ENCODE peak calls at places on chromosomes 3 and 15, in six cellular contexts. One of them, this sample, is unnamed.

GRCh38 chr15:58864602-58865419 is 68.7 kb downstream of the SLTM start:
- DNase-seq in left ventricle myocardium superior: peak
- DNase-seq in hepatic stellate cell: peak
- DNase-seq in pons: no peak
- DNase-seq in HT1080: no peak
- DNase-seq in astrocyte of the spinal cord: no peak
- DNase-seq in this sample: no peak

GRCh38 chr3:127676456-127676855 is 3.7 kb downstream of the ABTB1 start:
- DNase-seq in hepatic stellate cell: no peak
- DNase-seq in left ventricle myocardium superior: no peak
- DNase-seq in astrocyte of the spinal cord: no peak
- DNase-seq in HT1080: no peak
- DNase-seq in pons: no peak
- DNase-seq in this sample: no peak

GRCh38 chr3:36483709-36484108 is 103.4 kb downstream of the STAC start:
- DNase-seq in HT1080: no peak
- DNase-seq in hepatic stellate cell: no peak
- DNase-seq in astrocyte of the spinal cord: no peak
- DNase-seq in pons: no peak
- DNase-seq in left ventricle myocardium superior: no peak
- DNase-seq in this sample: no peak

GRCh38 chr15:36363335-36363734 is 216.1 kb upstream of the CDIN1 start:
- DNase-seq in hepatic stellate cell: no peak
- DNase-seq in pons: peak
- DNase-seq in left ventricle myocardium superior: no peak
- DNase-seq in HT1080: no peak
- DNase-seq in astrocyte of the spinal cord: peak
- DNase-seq in this sample: no peak

GRCh38 chr3:194871864-194872668 is 186.4 kb downstream of the FAM43A start:
- DNase-seq in HT1080: peak
- DNase-seq in left ventricle myocardium superior: no peak
- DNase-seq in hepatic stellate cell: peak
- DNase-seq in pons: peak
- DNase-seq in astrocyte of the spinal cord: peak
- DNase-seq in this sample: no peak

GRCh38 chr3:138187296-138188012 is at the start of gene ARMC8:
- DNase-seq in astrocyte of the spinal cord: peak
- DNase-seq in hepatic stellate cell: peak
- DNase-seq in left ventricle myocardium superior: peak
- DNase-seq in HT1080: no peak
- DNase-seq in pons: peak
- DNase-seq in this sample: no peak

GRCh38 chr3:192597511-192597910 is 129.8 kb downstream of the FGF12 start:
- DNase-seq in astrocyte of the spinal cord: no peak
- DNase-seq in pons: no peak
- DNase-seq in HT1080: no peak
- DNase-seq in left ventricle myocardium superior: no peak
- DNase-seq in hepatic stellate cell: no peak
- DNase-seq in this sample: no peak

GRCh38 chr3:70737656-70738309 is 425.3 kb upstream of the MDFIC2 start:
- DNase-seq in hepatic stellate cell: no peak
- DNase-seq in pons: no peak
- DNase-seq in left ventricle myocardium superior: no peak
- DNase-seq in HT1080: no peak
- DNase-seq in astrocyte of the spinal cord: no peak
- DNase-seq in this sample: no peak

GRCh38 chr3:39757312-39757711 is 52.1 kb upstream of the MYRIP start:
- DNase-seq in left ventricle myocardium superior: no peak
- DNase-seq in pons: no peak
- DNase-seq in hepatic stellate cell: no peak
- DNase-seq in HT1080: peak
- DNase-seq in astrocyte of the spinal cord: no peak
- DNase-seq in this sample: no peak

GRCh38 chr3:156474560-156475389 is 80.1 kb downstream of the SSR3 start:
- DNase-seq in astrocyte of the spinal cord: peak
- DNase-seq in hepatic stellate cell: no peak
- DNase-seq in left ventricle myocardium superior: no peak
- DNase-seq in HT1080: no peak
- DNase-seq in pons: no peak
- DNase-seq in this sample: no peak

GRCh38 chr15:37117030-37117429 is 16.7 kb upstream of the MEIS2 start:
- DNase-seq in HT1080: no peak
- DNase-seq in hepatic stellate cell: no peak
- DNase-seq in astrocyte of the spinal cord: no peak
- DNase-seq in pons: no peak
- DNase-seq in left ventricle myocardium superior: no peak
- DNase-seq in this sample: no peak

GRCh38 chr3:50123394-50124361 is 31.4 kb upstream of the SEMA3F start:
- DNase-seq in HT1080: no peak
- DNase-seq in pons: no peak
- DNase-seq in astrocyte of the spinal cord: no peak
- DNase-seq in left ventricle myocardium superior: no peak
- DNase-seq in hepatic stellate cell: no peak
- DNase-seq in this sample: no peak

GRCh38 chr3:58973796-58974195 is 76.0 kb downstream of the CFAP20DC start:
- DNase-seq in astrocyte of the spinal cord: peak
- DNase-seq in pons: no peak
- DNase-seq in left ventricle myocardium superior: no peak
- DNase-seq in hepatic stellate cell: no peak
- DNase-seq in HT1080: peak
- DNase-seq in this sample: no peak

GRCh38 chr3:128218476-128218829 is 65.2 kb downstream of the EEFSEC start:
- DNase-seq in hepatic stellate cell: no peak
- DNase-seq in HT1080: no peak
- DNase-seq in astrocyte of the spinal cord: no peak
- DNase-seq in pons: no peak
- DNase-seq in left ventricle myocardium superior: no peak
- DNase-seq in this sample: no peak

GRCh38 chr15:86135030-86135429 is 55.4 kb downstream of the AGBL1 start:
- DNase-seq in left ventricle myocardium superior: no peak
- DNase-seq in hepatic stellate cell: no peak
- DNase-seq in HT1080: no peak
- DNase-seq in astrocyte of the spinal cord: no peak
- DNase-seq in pons: peak
- DNase-seq in this sample: no peak

GRCh38 chr15:73305331-73306211 is 63.2 kb downstream of the HCN4 start:
- DNase-seq in HT1080: peak
- DNase-seq in left ventricle myocardium superior: no peak
- DNase-seq in hepatic stellate cell: peak
- DNase-seq in pons: peak
- DNase-seq in astrocyte of the spinal cord: peak
- DNase-seq in this sample: no peak

GRCh38 chr3:13711911-13712650 is 163.2 kb downstream of the FBLN2 start:
- DNase-seq in hepatic stellate cell: no peak
- DNase-seq in pons: no peak
- DNase-seq in HT1080: no peak
- DNase-seq in left ventricle myocardium superior: no peak
- DNase-seq in astrocyte of the spinal cord: no peak
- DNase-seq in this sample: no peak

GRCh38 chr3:155675094-155675493 is 69.8 kb downstream of the PLCH1 start:
- DNase-seq in astrocyte of the spinal cord: no peak
- DNase-seq in HT1080: no peak
- DNase-seq in hepatic stellate cell: no peak
- DNase-seq in pons: no peak
- DNase-seq in left ventricle myocardium superior: no peak
- DNase-seq in this sample: no peak

GRCh38 chr3:63864008-63864871 is 573 bp downstream of the ATXN7 start:
- DNase-seq in pons: peak
- DNase-seq in hepatic stellate cell: peak
- DNase-seq in astrocyte of the spinal cord: no peak
- DNase-seq in HT1080: peak
- DNase-seq in left ventricle myocardium superior: peak
- DNase-seq in this sample: peak

GRCh38 chr3:192467230-192468186 is 259.8 kb downstream of the FGF12 start:
- DNase-seq in pons: peak
- DNase-seq in HT1080: peak
- DNase-seq in astrocyte of the spinal cord: peak
- DNase-seq in left ventricle myocardium superior: peak
- DNase-seq in hepatic stellate cell: peak
- DNase-seq in this sample: peak

GRCh38 chr3:124352143-124352528 is 360.2 kb upstream of the ROPN1 start:
- DNase-seq in left ventricle myocardium superior: no peak
- DNase-seq in HT1080: no peak
- DNase-seq in hepatic stellate cell: no peak
- DNase-seq in astrocyte of the spinal cord: no peak
- DNase-seq in pons: no peak
- DNase-seq in this sample: no peak

GRCh38 chr15:70182858-70183695 is 85.4 kb upstream of the TLE3 start:
- DNase-seq in HT1080: no peak
- DNase-seq in hepatic stellate cell: no peak
- DNase-seq in pons: no peak
- DNase-seq in left ventricle myocardium superior: no peak
- DNase-seq in astrocyte of the spinal cord: no peak
- DNase-seq in this sample: no peak

GRCh38 chr15:48641416-48641815 is 4.1 kb downstream of the FBN1 start:
- DNase-seq in astrocyte of the spinal cord: peak
- DNase-seq in left ventricle myocardium superior: no peak
- DNase-seq in pons: peak
- DNase-seq in hepatic stellate cell: no peak
- DNase-seq in HT1080: peak
- DNase-seq in this sample: no peak

GRCh38 chr3:42478830-42479229 is 23.6 kb upstream of the VIPR1 start:
- DNase-seq in pons: no peak
- DNase-seq in left ventricle myocardium superior: no peak
- DNase-seq in astrocyte of the spinal cord: no peak
- DNase-seq in HT1080: no peak
- DNase-seq in hepatic stellate cell: no peak
- DNase-seq in this sample: no peak

GRCh38 chr15:52737720-52738119 is 52.4 kb downstream of the ONECUT1 start:
- DNase-seq in hepatic stellate cell: no peak
- DNase-seq in left ventricle myocardium superior: no peak
- DNase-seq in astrocyte of the spinal cord: no peak
- DNase-seq in HT1080: no peak
- DNase-seq in pons: no peak
- DNase-seq in this sample: no peak

This sample was measured in immature natural killer cell.